ENCODE peak calls at places on chromosomes 13 and 19, in four cellular contexts. C, J, U and B are unnamed samples.

GRCh38 chr13:43331676-43332075 is 308.3 kb downstream of the DNAJC15 start:
- DNase-seq in U (no peak), C (no peak), J (no peak), B (no peak)

GRCh38 chr13:82412749-82413148 is 1469.5 kb downstream of the SLITRK1 start:
- DNase-seq in C (no peak), J (no peak), U (no peak), B (no peak)

GRCh38 chr13:23488442-23488841 is 54.9 kb upstream of the SACS start:
- DNase-seq in U (no peak), J (no peak), C (no peak), B (no peak)

GRCh38 chr13:27979001-27979643 is 9.4 kb downstream of the URAD start:
- DNase-seq in U (peak), C (no peak), J (no peak), B (no peak)

GRCh38 chr13:35630551-35631275 is 154.2 kb upstream of the MAB21L1 start:
- DNase-seq in C (no peak), J (no peak), U (no peak), B (no peak)

GRCh38 chr13:26022538-26023292 is 29.1 kb downstream of the SHISA2 start:
- DNase-seq in C (peak), J (peak), U (peak), B (no peak)

GRCh38 chr13:42832341-42833153 is 51.2 kb downstream of the FAM216B start:
- DNase-seq in J (no peak), U (no peak), C (no peak), B (no peak)

GRCh38 chr19:31890230-31890629 is 455.2 kb upstream of the ZNF507 start:
- DNase-seq in U (no peak), C (no peak), J (no peak), B (no peak)

GRCh38 chr19:35223856-35224505 is 4.6 kb downstream of the FAM187B start:
- DNase-seq in C (no peak), J (no peak), U (no peak), B (no peak)

GRCh38 chr13:66659291-66660012 is 570.7 kb downstream of the PCDH9 start:
- DNase-seq in J (no peak), C (no peak), U (no peak), B (no peak)

GRCh38 chr13:24178847-24179845 is 18.6 kb downstream of the SPATA13 start:
- DNase-seq in U (no peak), J (no peak), C (no peak), B (no peak)

GRCh38 chr19:36686365-36687213 is 823 bp upstream of the ZNF567 start:
- DNase-seq in C (peak), U (peak), J (no peak), B (no peak)

GRCh38 chr13:54287062-54287764 is 1258.6 kb downstream of the OLFM4 start:
- DNase-seq in U (no peak), C (no peak), J (no peak), B (no peak)

GRCh38 chr19:11227201-11227886 is 12.1 kb upstream of the ANGPTL8 start:
- DNase-seq in U (no peak), C (no peak), J (no peak), B (no peak)

GRCh38 chr19:49447485-49448431 is 3.9 kb downstream of the PIH1D1 start:
- DNase-seq in C (peak), J (peak), U (no peak), B (no peak)

GRCh38 chr13:102484329-102484728 is 82.5 kb upstream of the FGF14 start:
- DNase-seq in U (no peak), C (no peak), J (no peak), B (no peak)

GRCh38 chr13:51520524-51520923 is 63.7 kb upstream of the WDFY2 start:
- DNase-seq in J (no peak), C (no peak), U (no peak), B (no peak)

GRCh38 chr13:43026262-43026661 is 2.9 kb downstream of the DNAJC15 start:
- DNase-seq in U (no peak), C (no peak), J (no peak), B (no peak)

GRCh38 chr19:55437410-55437809 is 5.7 kb downstream of the SHISA7 start:
- DNase-seq in J (peak), U (no peak), C (peak), B (no peak)

DNA sequence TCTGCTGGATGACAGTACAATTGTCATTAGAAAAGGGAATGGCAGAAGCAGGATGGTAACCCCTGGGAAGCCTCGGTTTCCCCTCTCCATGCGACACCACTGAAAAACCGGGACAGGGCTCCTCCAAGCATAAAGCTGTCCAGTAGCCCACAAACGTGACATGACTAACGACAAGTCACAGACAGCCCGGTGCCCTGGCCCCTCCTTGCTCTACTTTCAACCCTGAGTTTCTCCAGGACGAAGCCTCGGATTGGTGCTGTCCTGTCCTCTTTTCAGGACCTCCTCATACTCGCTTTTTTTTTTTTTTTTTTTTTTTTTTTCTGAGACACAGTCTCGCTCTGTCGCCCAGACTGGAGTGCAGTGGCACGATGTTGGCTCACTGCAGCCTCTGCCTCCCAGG is 16.3 kb downstream of the DPP9 start:
- DNase-seq in U (no peak), J (no peak), C (no peak), B (no peak)
- H3K27ac ChIP-seq in U (peak), J (peak), C (peak), B (no peak)

DNA sequence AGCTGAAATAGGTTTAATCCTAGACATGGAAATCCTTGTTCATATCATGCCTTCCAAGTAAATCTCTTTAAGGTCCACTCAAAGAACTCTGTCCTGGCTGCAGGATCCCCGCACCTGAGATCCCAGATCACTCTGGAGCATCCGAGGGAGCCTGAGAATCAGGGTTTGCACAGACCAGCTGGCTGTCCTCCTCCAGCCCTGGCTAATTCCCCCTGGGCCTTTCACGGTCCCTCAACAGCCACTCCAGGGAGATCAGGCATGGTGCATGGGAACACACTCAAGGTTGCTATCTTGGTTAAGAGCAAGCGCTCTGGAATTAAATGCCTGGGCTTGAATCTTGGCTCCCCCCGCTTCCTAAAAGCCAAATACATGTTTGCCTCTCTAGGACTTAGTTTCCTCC is 130.8 kb downstream of the IRS2 start:
- DNase-seq in J (no peak), U (no peak), C (no peak), B (no peak)
- H3K27ac ChIP-seq in J (peak), U (no peak), C (no peak), B (no peak)

GRCh38 chr13:21079761-21080730 is 18.7 kb upstream of the LATS2 start:
- DNase-seq in J (no peak), C (no peak), U (peak), B (no peak)
- H3K27ac ChIP-seq in J (peak), C (peak), U (peak), B (no peak)

GRCh38 chr13:80113714-80114454 is 227.0 kb downstream of the SPRY2 start:
- DNase-seq in C (no peak), J (no peak), U (no peak), B (no peak)

GRCh38 chr13:80105350-80105749 is 235.6 kb downstream of the SPRY2 start:
- DNase-seq in C (no peak), J (no peak), U (no peak), B (no peak)

GRCh38 chr13:80109313-80109712 is 231.6 kb downstream of the SPRY2 start:
- DNase-seq in C (no peak), J (no peak), U (no peak), B (no peak)
- H3K27ac ChIP-seq in C (no peak), J (no peak), U (no peak), B (no peak)

GRCh38 chr19:37992761-37993160 is 85.8 kb downstream of the SIPA1L3 start:
- DNase-seq in J (no peak), C (no peak), U (no peak), B (no peak)
- H3K27ac ChIP-seq in J (no peak), C (no peak), U (no peak), B (no peak)